ENCODE peak calls at places on chromosomes 12 and 14, in six cellular contexts. One of them, this sample, is unnamed.

GRCh38 chr12:58387199-58387598 is 445.8 kb downstream of the ATP23 start:
- DNase-seq in hippocampal formation: no peak
- DNase-seq in T follicular helper cell: no peak
- DNase-seq in activated gamma-delta T cell: no peak
- DNase-seq in central memory CD8-positive, alpha-beta T cell: no peak
- DNase-seq in IMR-90: peak
- DNase-seq in this sample: no peak

GRCh38 chr14:55071870-55072640 is 20.6 kb downstream of the MAPK1IP1L start:
- DNase-seq in hippocampal formation: peak
- DNase-seq in T follicular helper cell: no peak
- DNase-seq in activated gamma-delta T cell: no peak
- DNase-seq in central memory CD8-positive, alpha-beta T cell: no peak
- DNase-seq in IMR-90: peak
- DNase-seq in this sample: no peak

GRCh38 chr12:81992461-81992860 is 233.3 kb upstream of the PPFIA2 start:
- DNase-seq in hippocampal formation: peak
- DNase-seq in T follicular helper cell: no peak
- DNase-seq in activated gamma-delta T cell: no peak
- DNase-seq in central memory CD8-positive, alpha-beta T cell: no peak
- DNase-seq in IMR-90: no peak
- DNase-seq in this sample: peak

GRCh38 chr14:101113108-101113612 is 209.6 kb upstream of the RTL1 start:
- DNase-seq in hippocampal formation: no peak
- DNase-seq in T follicular helper cell: no peak
- DNase-seq in activated gamma-delta T cell: no peak
- DNase-seq in central memory CD8-positive, alpha-beta T cell: no peak
- DNase-seq in IMR-90: no peak
- DNase-seq in this sample: no peak

GRCh38 chr12:44193281-44193680 is 357.4 kb downstream of the TMEM117 start:
- DNase-seq in hippocampal formation: no peak
- DNase-seq in T follicular helper cell: no peak
- DNase-seq in activated gamma-delta T cell: no peak
- DNase-seq in central memory CD8-positive, alpha-beta T cell: no peak
- DNase-seq in IMR-90: no peak
- DNase-seq in this sample: no peak

GRCh38 chr12:75322464-75322863 is 7.7 kb downstream of the CAPS2 start:
- DNase-seq in hippocampal formation: no peak
- DNase-seq in T follicular helper cell: no peak
- DNase-seq in activated gamma-delta T cell: no peak
- DNase-seq in central memory CD8-positive, alpha-beta T cell: no peak
- DNase-seq in IMR-90: peak
- DNase-seq in this sample: no peak

GRCh38 chr12:89567691-89568239 is 41.9 kb upstream of the POC1B start:
- DNase-seq in hippocampal formation: no peak
- DNase-seq in T follicular helper cell: no peak
- DNase-seq in activated gamma-delta T cell: no peak
- DNase-seq in central memory CD8-positive, alpha-beta T cell: no peak
- DNase-seq in IMR-90: no peak
- DNase-seq in this sample: no peak

GRCh38 chr12:52726451-52726850 is 23.1 kb upstream of the KRT77 start:
- DNase-seq in hippocampal formation: no peak
- DNase-seq in T follicular helper cell: no peak
- DNase-seq in activated gamma-delta T cell: no peak
- DNase-seq in central memory CD8-positive, alpha-beta T cell: no peak
- DNase-seq in IMR-90: no peak
- DNase-seq in this sample: no peak

GRCh38 chr14:53399057-53399456 is 245.9 kb upstream of the DDHD1 start:
- DNase-seq in hippocampal formation: no peak
- DNase-seq in T follicular helper cell: no peak
- DNase-seq in activated gamma-delta T cell: no peak
- DNase-seq in central memory CD8-positive, alpha-beta T cell: no peak
- DNase-seq in IMR-90: peak
- DNase-seq in this sample: no peak

GRCh38 chr12:26047401-26048226 is 77.2 kb downstream of the BHLHE41 start:
- DNase-seq in hippocampal formation: no peak
- DNase-seq in T follicular helper cell: no peak
- DNase-seq in activated gamma-delta T cell: no peak
- DNase-seq in central memory CD8-positive, alpha-beta T cell: no peak
- DNase-seq in IMR-90: no peak
- DNase-seq in this sample: no peak

GRCh38 chr12:54159140-54159539 is 29.6 kb downstream of the SMUG1 start:
- DNase-seq in hippocampal formation: no peak
- DNase-seq in T follicular helper cell: no peak
- DNase-seq in activated gamma-delta T cell: no peak
- DNase-seq in central memory CD8-positive, alpha-beta T cell: no peak
- DNase-seq in IMR-90: no peak
- DNase-seq in this sample: no peak

GRCh38 chr14:48967419-48967818 is 618.8 kb downstream of the RPS29 start:
- DNase-seq in hippocampal formation: no peak
- DNase-seq in T follicular helper cell: no peak
- DNase-seq in activated gamma-delta T cell: no peak
- DNase-seq in central memory CD8-positive, alpha-beta T cell: no peak
- DNase-seq in IMR-90: peak
- DNase-seq in this sample: no peak

GRCh38 chr14:99681832-99682148 is 2.3 kb upstream of the CYP46A1 start:
- DNase-seq in hippocampal formation: no peak
- DNase-seq in T follicular helper cell: no peak
- DNase-seq in activated gamma-delta T cell: no peak
- DNase-seq in central memory CD8-positive, alpha-beta T cell: no peak
- DNase-seq in IMR-90: no peak
- DNase-seq in this sample: no peak

GRCh38 chr14:90290612-90291011 is 34.3 kb downstream of the PSMC1 start:
- DNase-seq in hippocampal formation: no peak
- DNase-seq in T follicular helper cell: no peak
- DNase-seq in activated gamma-delta T cell: no peak
- DNase-seq in central memory CD8-positive, alpha-beta T cell: no peak
- DNase-seq in IMR-90: no peak
- DNase-seq in this sample: no peak

GRCh38 chr12:107504503-107504885 is 181.1 kb upstream of the PWP1 start:
- DNase-seq in hippocampal formation: no peak
- DNase-seq in T follicular helper cell: no peak
- DNase-seq in activated gamma-delta T cell: no peak
- DNase-seq in central memory CD8-positive, alpha-beta T cell: no peak
- DNase-seq in IMR-90: no peak
- DNase-seq in this sample: no peak

GRCh38 chr14:104023325-104024055 is 62.0 kb upstream of the ASPG start:
- DNase-seq in hippocampal formation: no peak
- DNase-seq in T follicular helper cell: no peak
- DNase-seq in activated gamma-delta T cell: no peak
- DNase-seq in central memory CD8-positive, alpha-beta T cell: no peak
- DNase-seq in IMR-90: no peak
- DNase-seq in this sample: no peak

GRCh38 chr12:124913474-124914391 is 717 bp downstream of the UBC start:
- DNase-seq in hippocampal formation: no peak
- DNase-seq in T follicular helper cell: peak
- DNase-seq in activated gamma-delta T cell: no peak
- DNase-seq in central memory CD8-positive, alpha-beta T cell: peak
- DNase-seq in IMR-90: peak
- DNase-seq in this sample: no peak

GRCh38 chr12:1660304-1661187 is 30.3 kb upstream of the ADIPOR2 start:
- DNase-seq in hippocampal formation: peak
- DNase-seq in T follicular helper cell: peak
- DNase-seq in activated gamma-delta T cell: no peak
- DNase-seq in central memory CD8-positive, alpha-beta T cell: peak
- DNase-seq in IMR-90: no peak
- DNase-seq in this sample: peak

GRCh38 chr12:57452937-57453509 is 2.1 kb upstream of the INHBE start:
- DNase-seq in hippocampal formation: peak
- DNase-seq in T follicular helper cell: no peak
- DNase-seq in activated gamma-delta T cell: no peak
- DNase-seq in central memory CD8-positive, alpha-beta T cell: no peak
- DNase-seq in IMR-90: peak
- DNase-seq in this sample: no peak

GRCh38 chr12:6915023-6915788 is 826 bp downstream of the ENO2 start:
- DNase-seq in hippocampal formation: no peak
- DNase-seq in T follicular helper cell: no peak
- DNase-seq in activated gamma-delta T cell: no peak
- DNase-seq in central memory CD8-positive, alpha-beta T cell: no peak
- DNase-seq in IMR-90: no peak
- DNase-seq in this sample: no peak

GRCh38 chr14:23237772-23238594 is at the start of gene RNF212B:
- DNase-seq in hippocampal formation: peak
- DNase-seq in T follicular helper cell: peak
- DNase-seq in activated gamma-delta T cell: peak
- DNase-seq in central memory CD8-positive, alpha-beta T cell: peak
- DNase-seq in IMR-90: peak
- DNase-seq in this sample: peak

GRCh38 chr14:38425324-38425976 is 169.6 kb upstream of the CLEC14A start:
- DNase-seq in hippocampal formation: no peak
- DNase-seq in T follicular helper cell: no peak
- DNase-seq in activated gamma-delta T cell: no peak
- DNase-seq in central memory CD8-positive, alpha-beta T cell: no peak
- DNase-seq in IMR-90: no peak
- DNase-seq in this sample: no peak

GRCh38 chr14:50410921-50411320 is 14.2 kb upstream of the CDKL1 start:
- DNase-seq in hippocampal formation: no peak
- DNase-seq in T follicular helper cell: no peak
- DNase-seq in activated gamma-delta T cell: no peak
- DNase-seq in central memory CD8-positive, alpha-beta T cell: no peak
- DNase-seq in IMR-90: peak
- DNase-seq in this sample: no peak

GRCh38 chr12:111353603-111354295 is 15.1 kb downstream of the PHETA1 start:
- DNase-seq in hippocampal formation: no peak
- DNase-seq in T follicular helper cell: no peak
- DNase-seq in activated gamma-delta T cell: no peak
- DNase-seq in central memory CD8-positive, alpha-beta T cell: no peak
- DNase-seq in IMR-90: no peak
- DNase-seq in this sample: no peak

GRCh38 chr12:88001327-88001726 is 27.9 kb downstream of the C12orf50 start:
- DNase-seq in hippocampal formation: no peak
- DNase-seq in T follicular helper cell: no peak
- DNase-seq in activated gamma-delta T cell: no peak
- DNase-seq in central memory CD8-positive, alpha-beta T cell: no peak
- DNase-seq in IMR-90: no peak
- DNase-seq in this sample: no peak

GRCh38 chr14:86038401-86038985 is 508.5 kb downstream of the FLRT2 start:
- DNase-seq in hippocampal formation: peak
- DNase-seq in T follicular helper cell: peak
- DNase-seq in activated gamma-delta T cell: no peak
- DNase-seq in central memory CD8-positive, alpha-beta T cell: no peak
- DNase-seq in IMR-90: peak
- DNase-seq in this sample: no peak

GRCh38 chr12:66647034-66647691 is 31.7 kb downstream of the GRIP1 start:
- DNase-seq in hippocampal formation: no peak
- DNase-seq in T follicular helper cell: no peak
- DNase-seq in activated gamma-delta T cell: no peak
- DNase-seq in central memory CD8-positive, alpha-beta T cell: no peak
- DNase-seq in IMR-90: peak
- DNase-seq in this sample: no peak